ENCODE peak calls at places on chromosome X, in ten cellular contexts. K, D, Y, I, Z, B, G, C, N and S are unnamed samples.

GRCh38 chrX:54928876-54929275 is 8.3 kb downstream of the TRO start:
- DNase-seq in K (no peak), D (no peak), Y (no peak), I (no peak), Z (no peak), B (no peak), G (no peak), C (no peak), N (no peak), S (no peak)

GRCh38 chrX:85851418-85851817 is 195.9 kb downstream of the CHM start:
- DNase-seq in K (peak), D (peak), Y (no peak), I (peak), Z (no peak), B (peak), G (no peak), C (no peak), N (peak), S (no peak)

GRCh38 chrX:120457766-120458180 is 11.3 kb downstream of the LAMP2 start:
- DNase-seq in K (no peak), D (no peak), Y (no peak), I (no peak), Z (no peak), B (no peak), G (no peak), C (no peak), N (no peak), S (no peak)

GRCh38 chrX:108036298-108036973 is 8.4 kb upstream of the VSIG1 start:
- DNase-seq in K (no peak), D (no peak), Y (no peak), I (no peak), Z (no peak), B (no peak), G (no peak), C (no peak), N (no peak), S (no peak)

GRCh38 chrX:119871599-119872395 is at the start of the genes NDUFA1 and RNF113A:
- DNase-seq in K (peak), D (peak), Y (peak), I (peak), Z (peak), B (peak), G (peak), C (peak), N (peak), S (peak)

GRCh38 chrX:109475174-109475891 is 6.6 kb downstream of the GUCY2F start:
- DNase-seq in K (peak), D (peak), Y (peak), I (no peak), Z (no peak), B (peak), G (peak), C (peak), N (peak), S (peak)

GRCh38 chrX:146854281-146854680 is 39.7 kb upstream of the CXorf51A start:
- DNase-seq in K (no peak), D (no peak), Y (no peak), I (no peak), Z (no peak), B (no peak), G (no peak), C (no peak), N (no peak), S (peak)

GRCh38 chrX:103376118-103376978 is at the start of gene BEX3:
- DNase-seq in K (peak), D (peak), Y (peak), I (peak), Z (no peak), B (peak), G (peak), C (peak), N (peak), S (peak)

GRCh38 chrX:5632061-5632614 is 596.5 kb downstream of the NLGN4X start:
- DNase-seq in K (peak), D (no peak), Y (no peak), I (no peak), Z (no peak), B (no peak), G (no peak), C (no peak), N (no peak), S (no peak)

GRCh38 chrX:103012945-103013344 is 51.0 kb downstream of the BEX1 start:
- DNase-seq in K (no peak), D (no peak), Y (no peak), I (no peak), Z (no peak), B (no peak), G (no peak), C (no peak), N (no peak), S (no peak)

GRCh38 chrX:70026112-70026850 is 23.5 kb downstream of the AWAT2 start:
- DNase-seq in K (no peak), D (no peak), Y (no peak), I (no peak), Z (no peak), B (no peak), G (no peak), C (no peak), N (no peak), S (no peak)

GRCh38 chrX:24347871-24348270 is 12.6 kb upstream of the SUPT20HL1 start:
- DNase-seq in K (no peak), D (no peak), Y (no peak), I (no peak), Z (no peak), B (no peak), G (no peak), C (no peak), N (no peak), S (no peak)

GRCh38 chrX:124507276-124507675 is 160.9 kb downstream of the SH2D1A start:
- DNase-seq in K (no peak), D (no peak), Y (no peak), I (no peak), Z (no peak), B (no peak), G (no peak), C (no peak), N (no peak), S (no peak)

GRCh38 chrX:131565909-131566308 is 22.0 kb downstream of the OR13H1 start:
- DNase-seq in K (no peak), D (no peak), Y (no peak), I (no peak), Z (no peak), B (no peak), G (no peak), C (no peak), N (no peak), S (no peak)

GRCh38 chrX:69808375-69808774 is 192.5 kb downstream of the EDA start:
- DNase-seq in K (no peak), D (no peak), Y (no peak), I (no peak), Z (no peak), B (no peak), G (no peak), C (no peak), N (no peak), S (no peak)

GRCh38 chrX:45771114-45771513 is 570.4 kb upstream of the DIPK2B start:
- DNase-seq in K (no peak), D (no peak), Y (no peak), I (peak), Z (no peak), B (no peak), G (peak), C (no peak), N (peak), S (no peak)
- H3K27ac ChIP-seq in K (no peak), D (no peak), Y (peak), I (peak), Z (peak), B (peak), G (no peak), C (peak), N (peak), S (peak)

GRCh38 chrX:16990839-16991238 is 44.4 kb downstream of the REPS2 start:
- DNase-seq in K (no peak), D (no peak), Y (no peak), I (no peak), Z (no peak), B (no peak), G (no peak), C (no peak), N (no peak), S (no peak)
- H3K27ac ChIP-seq in K (no peak), D (no peak), Y (no peak), I (no peak), Z (no peak), B (no peak), G (no peak), C (no peak), N (no peak), S (peak)

GRCh38 chrX:10395643-10396042 is 224.7 kb downstream of the MID1 start:
- DNase-seq in K (no peak), D (no peak), Y (no peak), I (no peak), Z (no peak), B (no peak), G (no peak), C (no peak), N (no peak), S (no peak)

GRCh38 chrX:10393241-10393640 is 227.1 kb downstream of the MID1 start:
- DNase-seq in K (no peak), D (no peak), Y (no peak), I (no peak), Z (no peak), B (no peak), G (no peak), C (no peak), N (no peak), S (no peak)

GRCh38 chrX:10397349-10397748 is 223.0 kb downstream of the MID1 start:
- DNase-seq in K (no peak), D (no peak), Y (no peak), I (no peak), Z (no peak), B (no peak), G (no peak), C (no peak), N (no peak), S (no peak)

GRCh38 chrX:10395179-10395578 is 225.2 kb downstream of the MID1 start:
- DNase-seq in K (no peak), D (no peak), Y (no peak), I (no peak), Z (no peak), B (no peak), G (no peak), C (no peak), N (no peak), S (no peak)

DNA sequence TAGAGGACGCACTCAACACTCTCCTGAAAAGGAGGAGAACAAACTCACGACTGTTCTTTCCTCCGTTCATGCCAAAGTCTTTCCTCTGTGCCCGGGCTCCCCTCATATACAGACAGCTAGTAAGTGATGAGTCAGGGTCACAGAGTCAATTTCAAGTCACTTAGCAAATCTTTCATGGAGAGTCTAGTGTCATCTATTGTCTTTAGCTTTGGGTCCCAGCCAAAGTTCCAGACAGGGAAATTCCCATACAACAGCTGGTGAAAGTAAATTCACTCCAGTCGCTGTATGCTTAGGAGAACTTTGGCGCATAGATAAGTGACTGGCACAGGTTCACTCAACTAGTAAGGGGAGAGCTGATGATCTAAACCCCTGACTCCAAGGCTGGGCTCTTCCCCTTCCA is 226.5 kb downstream of the MID1 start:
- DNase-seq in K (no peak), D (no peak), Y (no peak), I (no peak), Z (no peak), B (no peak), G (no peak), C (no peak), N (no peak), S (no peak)
- H3K27ac ChIP-seq in K (no peak), D (no peak), Y (no peak), I (no peak), Z (no peak), B (no peak), G (no peak), C (no peak), N (no peak), S (no peak)

GRCh38 chrX:79268788-79269187 is 98.3 kb downstream of the ITM2A start:
- DNase-seq in K (no peak), D (no peak), Y (no peak), I (no peak), Z (no peak), B (no peak), G (no peak), C (no peak), N (no peak), S (no peak)

GRCh38 chrX:79266702-79267101 is 100.4 kb downstream of the ITM2A start:
- DNase-seq in K (no peak), D (no peak), Y (no peak), I (no peak), Z (no peak), B (no peak), G (no peak), C (no peak), N (no peak), S (no peak)

GRCh38 chrX:79270401-79270800 is 96.7 kb downstream of the ITM2A start:
- DNase-seq in K (peak), D (no peak), Y (peak), I (peak), Z (peak), B (peak), G (peak), C (peak), N (no peak), S (no peak)
- H3K27ac ChIP-seq in K (no peak), D (no peak), Y (no peak), I (no peak), Z (no peak), B (no peak), G (no peak), C (peak), N (no peak), S (no peak)

GRCh38 chrX:112664928-112665327 is 14.8 kb downstream of the LHFPL1 start:
- DNase-seq in K (no peak), D (no peak), Y (no peak), I (no peak), Z (no peak), B (no peak), G (no peak), C (no peak), N (no peak), S (no peak)
- H3K27ac ChIP-seq in K (no peak), D (no peak), Y (no peak), I (no peak), Z (no peak), B (no peak), G (no peak), C (no peak), N (no peak), S (no peak)

GRCh38 chrX:12788645-12789044 is 2.6 kb upstream of the PRPS2 start:
- DNase-seq in K (no peak), D (no peak), Y (no peak), I (no peak), Z (no peak), B (no peak), G (no peak), C (no peak), N (no peak), S (no peak)

GRCh38 chrX:12792711-12793110 is 1.5 kb downstream of the PRPS2 start:
- DNase-seq in K (no peak), D (no peak), Y (no peak), I (no peak), Z (no peak), B (no peak), G (no peak), C (no peak), N (no peak), S (no peak)

GRCh38 chrX:12789976-12790375 is 1.2 kb upstream of the PRPS2 start:
- DNase-seq in K (no peak), D (no peak), Y (no peak), I (no peak), Z (no peak), B (no peak), G (no peak), C (no peak), N (no peak), S (no peak)

GRCh38 chrX:12791253-12792228 is at the start of gene PRPS2:
- DNase-seq in K (peak), D (peak), Y (peak), I (peak), Z (peak), B (peak), G (peak), C (peak), N (peak), S (peak)

DNA sequence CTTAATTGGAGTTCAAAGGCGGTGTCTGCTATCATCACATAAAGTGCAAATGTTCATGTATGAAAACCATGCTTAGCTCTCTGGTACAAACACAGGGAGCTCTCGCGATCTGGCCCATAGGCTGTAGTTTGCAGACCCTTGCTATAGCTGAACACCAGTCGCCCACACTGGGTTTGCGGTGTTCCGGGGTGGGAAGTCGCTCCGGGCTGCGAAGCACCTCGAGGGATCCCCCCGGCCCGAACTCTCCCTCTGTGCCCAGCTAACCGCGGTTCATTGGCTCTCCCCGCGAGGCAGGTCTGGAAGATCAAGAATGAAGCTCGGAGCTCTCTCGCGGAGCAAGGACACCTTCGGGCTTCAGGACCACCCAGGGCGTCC is 347 bp upstream of the PRPS2 start:
- DNase-seq in K (no peak), D (no peak), Y (no peak), I (no peak), Z (no peak), B (no peak), G (peak), C (no peak), N (no peak), S (no peak)
- H3K27ac ChIP-seq in K (no peak), D (no peak), Y (no peak), I (peak), Z (peak), B (peak), G (no peak), C (no peak), N (no peak), S (no peak)